ENCODE peak calls at places on chromosomes 3 and 15, in five cellular contexts. X, W, U, D and P are unnamed samples.

GRCh38 chr3:32404714-32405113 is 13.1 kb downstream of the CMTM7 start:
- DNase-seq in X (no peak), W (no peak), U (no peak), D (no peak), P (no peak)

GRCh38 chr3:158160958-158161357 is 51.1 kb downstream of the RSRC1 start:
- DNase-seq in X (peak; percentile 37), W (no peak), U (no peak), D (no peak), P (no peak)

GRCh38 chr3:149881879-149882278 is 68.9 kb downstream of the RNF13 start:
- DNase-seq in X (no peak), W (no peak), U (no peak), D (no peak), P (no peak)

GRCh38 chr3:121488628-121489027 is 57.2 kb downstream of the POLQ start:
- DNase-seq in X (no peak), W (no peak), U (no peak), D (no peak), P (no peak)

GRCh38 chr3:150830094-150830681 is 67.2 kb upstream of the SIAH2 start:
- DNase-seq in X (peak; percentile 32), W (no peak), U (peak; percentile 41), D (peak; percentile 17), P (peak; percentile 19)

GRCh38 chr3:192816274-192816853 is 89.0 kb upstream of the FGF12 start:
- DNase-seq in X (peak; percentile 48), W (no peak), U (peak; percentile 49), D (peak; percentile 17), P (no peak)

GRCh38 chr3:73029321-73029796 is 32.1 kb upstream of the EBLN2 start:
- DNase-seq in X (peak; percentile 43), W (no peak), U (peak; percentile 53), D (no peak), P (no peak)

GRCh38 chr15:52261498-52262242 is 33.9 kb downstream of the MYO5C start:
- DNase-seq in X (peak; percentile 74), W (peak; percentile 86), U (no peak), D (no peak), P (peak; percentile 78)

GRCh38 chr15:46127361-46127874 is 492.6 kb downstream of the SQOR start:
- DNase-seq in X (no peak), W (no peak), U (no peak), D (no peak), P (no peak)

GRCh38 chr15:90266061-90266431 is 574 bp downstream of the NGRN start:
- DNase-seq in X (peak; percentile 68), W (no peak), U (no peak), D (no peak), P (peak; percentile 37)

GRCh38 chr3:9226326-9226725 is 23.1 kb downstream of the SRGAP3 start:
- DNase-seq in X (no peak), W (no peak), U (no peak), D (no peak), P (no peak)

GRCh38 chr15:96115642-96116041 is 214.9 kb upstream of the NR2F2 start:
- DNase-seq in X (no peak), W (no peak), U (no peak), D (no peak), P (no peak)

GRCh38 chr3:47604145-47604544 is 25.5 kb upstream of the CSPG5 start:
- DNase-seq in X (no peak), W (no peak), U (no peak), D (no peak), P (no peak)

GRCh38 chr3:71039332-71039731 is 544.2 kb downstream of the FOXP1 start:
- DNase-seq in X (no peak), W (no peak), U (no peak), D (no peak), P (no peak)

GRCh38 chr3:20353286-20353685 is 167.3 kb upstream of the SGO1 start:
- DNase-seq in X (no peak), W (no peak), U (no peak), D (no peak), P (no peak)

GRCh38 chr15:60580650-60581415 is 101.9 kb upstream of the ICE2 start:
- DNase-seq in X (no peak), W (no peak), U (peak; percentile 72), D (no peak), P (no peak)

GRCh38 chr3:148763921-148764320 is 63.7 kb upstream of the CPB1 start:
- DNase-seq in X (no peak), W (no peak), U (no peak), D (no peak), P (no peak)
- TF ChIP-seq ESRRA in X (no peak), W (no peak), U (no peak), D (no peak), P (no peak)

DNA sequence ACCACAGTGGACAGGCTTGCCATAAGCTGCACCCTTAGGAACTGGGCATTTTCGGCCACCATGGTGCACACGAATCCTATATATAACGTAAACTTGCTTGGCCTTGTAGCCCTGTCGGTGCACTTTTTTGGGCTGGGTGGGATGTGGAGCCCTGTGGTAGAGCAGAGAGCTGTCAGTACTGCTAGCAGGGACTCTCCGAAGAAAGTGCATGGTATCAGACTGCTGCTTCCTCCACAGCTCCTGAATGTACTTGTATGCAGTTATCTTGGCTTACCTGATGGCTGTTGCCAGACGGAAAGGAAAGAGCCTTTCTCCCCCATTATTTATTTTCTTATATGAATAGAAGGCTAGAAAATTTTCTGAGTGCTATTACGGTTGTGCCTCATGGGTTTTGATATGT is 8.4 kb downstream of the GALK2 start:
- DNase-seq in X (no peak), W (no peak), U (no peak), D (no peak), P (no peak)
- TF ChIP-seq ESRRA in X (no peak), W (no peak), U (no peak), D (no peak), P (no peak)

GRCh38 chr3:16940769-16941683 is 56.3 kb downstream of the PLCL2 start:
- DNase-seq in X (no peak), W (no peak), U (no peak), D (no peak), P (no peak)

GRCh38 chr3:16950282-16950681 is 65.5 kb downstream of the PLCL2 start:
- DNase-seq in X (no peak), W (no peak), U (no peak), D (no peak), P (no peak)

GRCh38 chr3:16943857-16944256 is 59.1 kb downstream of the PLCL2 start:
- DNase-seq in X (no peak), W (no peak), U (no peak), D (no peak), P (no peak)

GRCh38 chr3:16942955-16943354 is 58.2 kb downstream of the PLCL2 start:
- DNase-seq in X (no peak), W (no peak), U (no peak), D (no peak), P (no peak)

GRCh38 chr3:16945330-16945729 is 60.6 kb downstream of the PLCL2 start:
- DNase-seq in X (peak; percentile 4), W (no peak), U (no peak), D (no peak), P (no peak)
- TF ChIP-seq ESRRA in X (no peak), W (no peak), U (no peak), D (no peak), P (no peak)

GRCh38 chr3:40317061-40317676 is 7.7 kb downstream of the EIF1B start:
- DNase-seq in X (peak; percentile 58), W (no peak), U (peak; percentile 60), D (peak; percentile 72), P (no peak)
- TF ChIP-seq ESRRA in X (no peak), W (no peak), U (no peak), D (no peak), P (no peak)

GRCh38 chr15:65054333-65055200 is 9.4 kb downstream of the SLC51B start:
- DNase-seq in X (peak; percentile 79), W (no peak), U (peak; percentile 64), D (peak; percentile 79), P (peak; percentile 86)
- TF ChIP-seq ESRRA in X (no peak), W (no peak), U (no peak), D (no peak), P (no peak)

DNA sequence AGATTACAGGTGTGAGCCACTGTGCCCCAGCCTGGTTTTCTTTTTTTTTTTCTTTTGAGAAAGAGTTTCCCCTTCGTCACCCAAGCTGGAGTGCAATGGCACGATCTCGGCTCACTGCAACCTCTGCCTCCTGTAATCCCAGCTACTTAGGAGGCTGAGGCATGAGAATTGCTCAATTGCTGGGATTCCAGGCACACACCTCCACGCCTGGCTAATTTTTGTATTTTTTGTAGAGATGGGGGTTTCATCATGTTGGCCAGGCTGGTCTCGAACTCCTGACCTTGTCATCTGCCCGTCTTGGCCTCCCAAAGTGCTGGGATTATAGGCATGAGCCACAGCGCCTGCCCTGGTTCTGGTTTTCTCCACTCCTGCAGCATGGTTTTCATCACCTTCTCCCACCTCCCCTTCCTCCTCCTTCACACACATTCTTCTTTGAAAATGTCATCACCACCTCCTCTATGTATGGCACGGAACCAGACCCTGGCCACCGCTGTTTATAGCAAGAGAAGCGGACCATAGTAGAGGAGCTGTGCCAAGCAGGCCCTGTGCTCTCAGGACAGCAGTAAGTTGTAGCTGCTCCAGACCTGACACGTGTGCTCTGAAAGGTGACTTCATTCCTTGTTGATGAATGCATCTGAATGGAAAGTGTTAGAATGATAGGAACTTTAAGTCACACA is 14.6 kb upstream of the AHSG start:
- DNase-seq in X (no peak), W (no peak), U (peak; percentile 68), D (no peak), P (no peak)
- TF ChIP-seq ESRRA in X (no peak), W (no peak), U (no peak), D (no peak), P (no peak)

GRCh38 chr15:32803631-32804030 is 85.8 kb downstream of the GREM1 start:
- DNase-seq in X (peak; percentile 14), W (no peak), U (no peak), D (no peak), P (no peak)

GRCh38 chr15:32794973-32795372 is 77.2 kb downstream of the GREM1 start:
- DNase-seq in X (no peak), W (no peak), U (peak; percentile 29), D (no peak), P (no peak)

GRCh38 chr15:32796856-32797255 is 79.1 kb downstream of the GREM1 start:
- DNase-seq in X (no peak), W (no peak), U (no peak), D (no peak), P (no peak)

GRCh38 chr15:32802296-32802936 is 84.6 kb downstream of the GREM1 start:
- DNase-seq in X (no peak), W (no peak), U (no peak), D (no peak), P (no peak)

GRCh38 chr15:32799904-32800535 is 82.2 kb downstream of the GREM1 start:
- DNase-seq in X (no peak), W (no peak), U (no peak), D (no peak), P (no peak)
- TF ChIP-seq ESRRA in X (no peak), W (no peak), U (no peak), D (no peak), P (no peak)